ENCODE peak calls at places on chromosomes 3 and 15, in five cellular contexts. P is H1, N is neuronal stem cell, K is H9, X is trophoblast cell. A is an unnamed sample.

GRCh38 chr3:130093741-130094391 is 12.2 kb downstream of the ALG1L2 start:
- DNase-seq in P (no peak), N (no peak), K (peak; percentile 76), X (peak; percentile 22), A (no peak)

GRCh38 chr3:12004741-12005513 is 739 bp downstream of the SYN2 start:
- DNase-seq in P (no peak), N (peak; percentile 21), K (peak; percentile 58), X (no peak), A (no peak)

GRCh38 chr3:128076783-128077624 is 24.8 kb downstream of the SEC61A1 start:
- DNase-seq in P (no peak), N (no peak), K (no peak), X (no peak), A (peak; percentile 39)

GRCh38 chr3:46092704-46093085 is 65.4 kb upstream of the XCR1 start:
- DNase-seq in P (no peak), N (no peak), K (no peak), X (no peak), A (no peak)

GRCh38 chr15:75640483-75641175 is 605 bp upstream of the IMP3 start:
- DNase-seq in P (no peak), N (no peak), K (no peak), X (no peak), A (peak; percentile 50)

GRCh38 chr3:98787181-98787580 is 24.0 kb downstream of the ST3GAL6 start:
- DNase-seq in P (no peak), N (no peak), K (no peak), X (no peak), A (no peak)

GRCh38 chr3:15055019-15055557 is 10.0 kb downstream of the MRPS25 start:
- DNase-seq in P (no peak), N (no peak), K (no peak), X (no peak), A (no peak)

GRCh38 chr3:169952045-169952444 is 14.6 kb upstream of the SEC62 start:
- DNase-seq in P (no peak), N (no peak), K (no peak), X (no peak), A (no peak)

GRCh38 chr3:50263443-50264388 is 5.2 kb upstream of the SEMA3B start:
- DNase-seq in P (no peak), N (no peak), K (no peak), X (no peak), A (no peak)

GRCh38 chr3:57434041-57434440 is 110.1 kb downstream of the DNAH12 start:
- DNase-seq in P (no peak), N (no peak), K (no peak), X (no peak), A (peak; percentile 36)

GRCh38 chr15:98823012-98823458 is 174.7 kb downstream of the IGF1R start:
- DNase-seq in P (peak; percentile 73), N (no peak), K (peak; percentile 83), X (no peak), A (peak; percentile 82)

GRCh38 chr3:33433843-33434242 is 6.4 kb downstream of the UBP1 start:
- DNase-seq in P (no peak), N (no peak), K (no peak), X (no peak), A (no peak)

GRCh38 chr3:14634763-14635400 is 16.7 kb upstream of the CCDC174 start:
- DNase-seq in P (no peak), N (no peak), K (no peak), X (no peak), A (no peak)

GRCh38 chr15:41971089-41971892 is 1.1 kb downstream of the EHD4 start:
- DNase-seq in P (no peak), N (peak; percentile 52), K (peak; percentile 65), X (peak; percentile 83), A (peak; percentile 81)

GRCh38 chr15:52379395-52380111 is 83.9 kb upstream of the MYO5C start:
- DNase-seq in P (no peak), N (no peak), K (no peak), X (no peak), A (no peak)

GRCh38 chr3:14370719-14371572 is 31.5 kb upstream of the SLC6A6 start:
- DNase-seq in P (no peak), N (no peak), K (no peak), X (no peak), A (no peak)

GRCh38 chr3:12062605-12063004 is 58.4 kb downstream of the SYN2 start:
- DNase-seq in P (no peak), N (no peak), K (no peak), X (no peak), A (no peak)

GRCh38 chr3:11312139-11312538 is 39.9 kb downstream of the ATG7 start:
- DNase-seq in P (no peak), N (no peak), K (no peak), X (no peak), A (no peak)

GRCh38 chr3:112699436-112699978 is 58.6 kb upstream of the CCDC80 start:
- DNase-seq in P (no peak), N (no peak), K (no peak), X (peak; percentile 11), A (peak; percentile 28)

GRCh38 chr3:85560088-85560790 is 601.5 kb downstream of the CADM2 start:
- DNase-seq in P (no peak), N (no peak), K (no peak), X (no peak), A (no peak)

GRCh38 chr3:133693821-133694220 is 32.1 kb upstream of the TOPBP1 start:
- DNase-seq in P (no peak), N (no peak), K (no peak), X (no peak), A (no peak)

GRCh38 chr15:101803676-101804075 is 367 bp downstream of the OR4F6 start:
- DNase-seq in P (no peak), N (no peak), K (no peak), X (no peak), A (peak; percentile 77)

GRCh38 chr3:4350789-4351163 is 47.6 kb downstream of the SETMAR start:
- DNase-seq in P (no peak), N (peak; percentile 43), K (no peak), X (peak; percentile 19), A (peak; percentile 68)

GRCh38 chr3:51711352-51712019 is 4.6 kb downstream of the GRM2 start:
- DNase-seq in P (no peak), N (no peak), K (no peak), X (no peak), A (no peak)

GRCh38 chr3:6018456-6018855 is 830.9 kb downstream of the EDEM1 start:
- DNase-seq in P (no peak), N (no peak), K (no peak), X (no peak), A (no peak)

GRCh38 chr3:36373084-36373483 is 7.2 kb upstream of the STAC start:
- DNase-seq in P (no peak), N (no peak), K (no peak), X (no peak), A (peak; percentile 58)

GRCh38 chr3:164550857-164551256 is 527.4 kb downstream of the SI start:
- DNase-seq in P (no peak), N (no peak), K (no peak), X (no peak), A (peak; percentile 4)
- H2BK12ac ChIP-seq in P (no peak overlapping the region), N (no peak overlapping the region), K (no peak overlapping the region), X (no peak overlapping the region), A (no peak overlapping the region)

DNA sequence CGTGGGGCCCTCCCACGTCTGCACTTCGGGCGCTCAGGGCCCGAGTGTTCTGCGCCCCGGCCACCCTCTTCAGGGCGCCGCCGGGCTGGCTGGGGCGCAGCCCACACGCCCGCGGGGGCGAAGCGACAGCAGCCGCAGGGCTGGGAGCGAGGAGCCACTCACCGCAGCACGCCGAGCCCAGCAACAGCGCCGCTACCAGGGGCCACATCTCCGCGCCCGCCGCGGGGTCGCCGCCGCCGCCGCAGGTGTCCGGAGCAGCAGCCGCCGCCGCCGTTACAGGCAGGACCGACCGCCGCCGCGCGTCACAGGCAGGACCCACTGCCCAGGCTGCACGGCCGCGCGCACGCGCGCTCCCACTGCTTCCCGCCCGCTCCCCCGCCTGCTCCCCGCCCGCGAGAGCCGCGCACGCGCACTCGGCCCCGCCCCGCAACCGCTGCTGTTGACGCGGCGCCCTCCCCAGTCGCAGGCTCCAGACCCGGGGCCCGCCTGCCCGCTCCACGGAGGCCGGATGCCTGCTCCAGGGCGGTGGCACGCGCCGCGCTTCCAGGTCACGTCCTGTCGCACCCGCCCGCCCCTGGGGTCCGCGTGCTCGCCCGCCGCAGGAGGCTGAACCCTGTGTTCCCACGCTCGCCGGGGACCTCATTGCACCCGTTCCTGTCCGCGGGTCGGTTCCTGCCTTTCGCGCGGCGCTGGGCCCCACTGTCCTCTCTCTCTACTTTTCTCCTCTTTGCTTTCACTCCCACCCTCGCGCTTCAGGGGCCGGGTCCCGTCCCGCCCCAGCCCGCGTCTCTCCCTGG is at the start of gene CD47:
- DNase-seq in P (peak; percentile 53), N (peak; percentile 86), K (peak; percentile 92), X (peak; percentile 87), A (peak; percentile 89)
- H2BK5ac ChIP-seq in P (no peak within 1 kb of the TSS), N (peak within 1 kb of the TSS; percentile 35), K (no peak within 1 kb of the TSS), X (peak within 1 kb of the TSS; percentile 29), A (no peak within 1 kb of the TSS)

GRCh38 chr3:67654099-67654831 is at the start of gene SUCLG2:
- DNase-seq in P (peak; percentile 70), N (peak; percentile 72), K (peak; percentile 88), X (peak; percentile 91), A (peak; percentile 89)

GRCh38 chr3:67654832-67655152 is 380 bp upstream of the SUCLG2 start:
- DNase-seq in P (no peak), N (no peak), K (no peak), X (no peak), A (no peak)

GRCh38 chr3:67655364-67656121 is 1.1 kb upstream of the SUCLG2 start:
- DNase-seq in P (no peak), N (no peak), K (no peak), X (no peak), A (no peak)

GRCh38 chr3:67656614-67657013 is 2.2 kb upstream of the SUCLG2 start:
- DNase-seq in P (no peak), N (no peak), K (no peak), X (no peak), A (no peak)

GRCh38 chr3:67657192-67657591 is 2.8 kb upstream of the SUCLG2 start:
- DNase-seq in P (no peak), N (no peak), K (no peak), X (no peak), A (no peak)
- H2BK12ac ChIP-seq in P (no peak overlapping the region), N (no peak overlapping the region), K (no peak overlapping the region), X (no peak overlapping the region), A (no peak overlapping the region)

DNA sequence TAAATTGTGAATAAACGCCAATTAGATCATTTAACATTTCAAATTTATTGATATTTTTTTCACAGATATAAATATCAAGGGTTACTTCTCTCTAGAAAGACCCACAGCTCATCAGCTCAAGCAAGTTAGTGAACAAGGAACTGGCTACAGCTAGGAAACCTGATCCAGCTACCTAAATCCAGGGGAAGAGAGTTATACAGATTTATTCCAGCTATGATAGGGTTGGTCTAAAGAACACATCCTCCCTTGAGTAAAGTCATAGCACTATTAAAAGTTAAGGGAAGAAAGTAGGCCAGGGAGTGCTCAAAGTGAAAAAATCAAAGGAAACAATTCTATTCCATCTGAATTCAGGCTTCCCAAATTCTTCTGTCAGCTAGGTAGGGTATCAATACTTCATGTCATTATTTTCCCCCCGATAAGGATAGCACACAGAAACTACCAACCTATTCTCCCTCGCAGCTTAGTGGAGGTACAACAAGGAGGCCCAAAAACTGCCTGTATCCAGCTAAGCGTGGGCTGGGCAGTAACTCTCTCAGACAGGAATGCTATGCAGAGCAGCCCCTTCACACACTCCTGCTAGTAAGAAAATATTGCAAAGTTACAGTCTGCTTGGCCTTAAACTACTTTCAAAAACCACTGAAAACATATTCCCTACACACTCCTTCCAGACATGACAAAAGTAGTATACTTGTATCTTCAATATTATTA is 43.9 kb downstream of the DCUN1D1 start:
- DNase-seq in P (no peak), N (no peak), K (no peak), X (no peak), A (no peak)
- H2BK5ac ChIP-seq in P (no peak overlapping the region), N (no peak overlapping the region), K (no peak overlapping the region), X (no peak overlapping the region), A (no peak overlapping the region)

A was measured in mesenchymal stem cell.